ENCODE peak calls at places on chromosomes 12 and 14, in ten cellular contexts. One of them, this sample, is unnamed.

GRCh38 chr12:58081488-58081887 is 140.1 kb downstream of the ATP23 start:
- DNase-seq in sigmoid colon: no peak
- DNase-seq in HCT116: no peak
- DNase-seq in prostate gland: no peak
- DNase-seq in H1: no peak
- DNase-seq in Panc1: no peak
- DNase-seq in HL-60: no peak
- DNase-seq in esophagus muscularis mucosa: peak
- DNase-seq in transverse colon: no peak
- DNase-seq in upper lobe of left lung: no peak
- DNase-seq in this sample: no peak

GRCh38 chr12:127363392-127363791 is 903.6 kb upstream of the TMEM132C start:
- DNase-seq in upper lobe of left lung: no peak
- DNase-seq in HL-60: peak
- DNase-seq in sigmoid colon: no peak
- DNase-seq in Panc1: no peak
- DNase-seq in esophagus muscularis mucosa: peak
- DNase-seq in prostate gland: no peak
- DNase-seq in transverse colon: no peak
- DNase-seq in HCT116: peak
- DNase-seq in H1: peak
- DNase-seq in this sample: no peak

GRCh38 chr14:54312166-54312801 is 84.5 kb upstream of the CDKN3 start:
- DNase-seq in H1: no peak
- DNase-seq in HCT116: peak
- DNase-seq in upper lobe of left lung: no peak
- DNase-seq in HL-60: no peak
- DNase-seq in Panc1: no peak
- DNase-seq in prostate gland: peak
- DNase-seq in esophagus muscularis mucosa: no peak
- DNase-seq in transverse colon: no peak
- DNase-seq in sigmoid colon: no peak
- DNase-seq in this sample: peak

GRCh38 chr12:45122776-45123380 is 72.0 kb upstream of the DBX2 start:
- DNase-seq in sigmoid colon: no peak
- DNase-seq in prostate gland: no peak
- DNase-seq in esophagus muscularis mucosa: no peak
- DNase-seq in H1: no peak
- DNase-seq in transverse colon: no peak
- DNase-seq in Panc1: peak
- DNase-seq in HCT116: peak
- DNase-seq in HL-60: peak
- DNase-seq in upper lobe of left lung: no peak
- DNase-seq in this sample: no peak

GRCh38 chr14:59464651-59465569 is at the start of gene GPR135:
- DNase-seq in H1: peak
- DNase-seq in Panc1: no peak
- DNase-seq in prostate gland: peak
- DNase-seq in upper lobe of left lung: peak
- DNase-seq in sigmoid colon: peak
- DNase-seq in HL-60: no peak
- DNase-seq in HCT116: no peak
- DNase-seq in esophagus muscularis mucosa: no peak
- DNase-seq in transverse colon: peak
- DNase-seq in this sample: peak

GRCh38 chr14:105493921-105494605 is 3.0 kb downstream of the TEDC1 start:
- DNase-seq in Panc1: no peak
- DNase-seq in upper lobe of left lung: peak
- DNase-seq in prostate gland: no peak
- DNase-seq in sigmoid colon: peak
- DNase-seq in transverse colon: no peak
- DNase-seq in esophagus muscularis mucosa: no peak
- DNase-seq in HCT116: no peak
- DNase-seq in HL-60: no peak
- DNase-seq in H1: no peak
- DNase-seq in this sample: no peak

GRCh38 chr12:118188690-118189371 is 52.9 kb downstream of the PEBP1 start:
- DNase-seq in HCT116: no peak
- DNase-seq in H1: no peak
- DNase-seq in upper lobe of left lung: peak
- DNase-seq in Panc1: no peak
- DNase-seq in esophagus muscularis mucosa: no peak
- DNase-seq in HL-60: no peak
- DNase-seq in prostate gland: no peak
- DNase-seq in sigmoid colon: peak
- DNase-seq in transverse colon: no peak
- DNase-seq in this sample: no peak

GRCh38 chr12:44774815-44775411 is 101.2 kb downstream of the NELL2 start:
- DNase-seq in HL-60: peak
- DNase-seq in H1: peak
- DNase-seq in prostate gland: no peak
- DNase-seq in upper lobe of left lung: no peak
- DNase-seq in Panc1: peak
- DNase-seq in sigmoid colon: no peak
- DNase-seq in HCT116: peak
- DNase-seq in esophagus muscularis mucosa: no peak
- DNase-seq in transverse colon: peak
- DNase-seq in this sample: no peak

GRCh38 chr12:94263905-94264655 is 115.7 kb downstream of the PLXNC1 start:
- DNase-seq in H1: peak
- DNase-seq in HCT116: no peak
- DNase-seq in sigmoid colon: no peak
- DNase-seq in esophagus muscularis mucosa: no peak
- DNase-seq in HL-60: peak
- DNase-seq in upper lobe of left lung: peak
- DNase-seq in prostate gland: no peak
- DNase-seq in Panc1: no peak
- DNase-seq in transverse colon: no peak
- DNase-seq in this sample: no peak

GRCh38 chr12:5040368-5040767 is 3.3 kb upstream of the KCNA5 start:
- DNase-seq in HCT116: no peak
- DNase-seq in esophagus muscularis mucosa: no peak
- DNase-seq in Panc1: no peak
- DNase-seq in HL-60: no peak
- DNase-seq in sigmoid colon: no peak
- DNase-seq in prostate gland: no peak
- DNase-seq in transverse colon: no peak
- DNase-seq in upper lobe of left lung: no peak
- DNase-seq in H1: no peak
- DNase-seq in this sample: no peak

GRCh38 chr14:59337151-59337611 is 128.0 kb downstream of the GPR135 start:
- DNase-seq in H1: no peak
- DNase-seq in prostate gland: no peak
- DNase-seq in sigmoid colon: peak
- DNase-seq in Panc1: no peak
- DNase-seq in esophagus muscularis mucosa: peak
- DNase-seq in upper lobe of left lung: no peak
- DNase-seq in HCT116: no peak
- DNase-seq in transverse colon: peak
- DNase-seq in HL-60: peak
- DNase-seq in this sample: no peak

GRCh38 chr14:70809238-70810214 is at the start of gene MAP3K9:
- DNase-seq in HL-60: peak
- DNase-seq in Panc1: peak
- DNase-seq in upper lobe of left lung: peak
- DNase-seq in transverse colon: peak
- DNase-seq in esophagus muscularis mucosa: no peak
- DNase-seq in sigmoid colon: peak
- DNase-seq in HCT116: peak
- DNase-seq in prostate gland: peak
- DNase-seq in H1: peak
- DNase-seq in this sample: peak
- TF ChIP-seq POLR2AphosphoS5 in HL-60: no peak
- TF ChIP-seq POLR2AphosphoS5 in Panc1: no peak
- TF ChIP-seq POLR2AphosphoS5 in upper lobe of left lung: peak
- TF ChIP-seq POLR2AphosphoS5 in transverse colon: peak
- TF ChIP-seq POLR2AphosphoS5 in esophagus muscularis mucosa: peak
- TF ChIP-seq POLR2AphosphoS5 in sigmoid colon: no peak
- TF ChIP-seq POLR2AphosphoS5 in HCT116: peak
- TF ChIP-seq POLR2AphosphoS5 in prostate gland: peak
- TF ChIP-seq POLR2AphosphoS5 in H1: peak
- TF ChIP-seq POLR2AphosphoS5 in this sample: no peak

DNA sequence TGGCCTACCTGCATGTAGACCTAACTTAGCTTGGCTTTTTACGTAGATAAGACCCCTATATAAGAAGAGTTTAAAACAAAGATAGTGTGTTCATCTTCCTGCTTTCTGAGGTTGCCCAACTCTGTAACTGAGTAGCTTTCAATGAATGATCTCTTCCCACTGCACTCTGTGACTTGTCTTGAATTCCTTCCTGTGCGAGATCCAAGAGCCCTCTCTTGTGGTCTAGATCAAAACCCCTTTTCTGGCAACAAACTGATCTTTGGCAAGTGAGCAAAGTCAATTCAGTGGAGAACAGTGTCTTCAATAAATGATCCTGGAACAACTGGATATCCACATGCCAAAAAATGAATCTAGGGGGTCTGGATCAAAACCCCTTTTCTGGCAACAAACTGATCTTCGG is 8.4 kb downstream of the CFAP54 start:
- DNase-seq in esophagus muscularis mucosa: no peak
- DNase-seq in prostate gland: no peak
- DNase-seq in upper lobe of left lung: no peak
- DNase-seq in H1: no peak
- DNase-seq in HCT116: no peak
- DNase-seq in Panc1: no peak
- DNase-seq in transverse colon: no peak
- DNase-seq in sigmoid colon: no peak
- DNase-seq in HL-60: no peak
- DNase-seq in this sample: no peak
- H3K4me3 ChIP-seq in esophagus muscularis mucosa: no peak
- H3K4me3 ChIP-seq in prostate gland: no peak
- H3K4me3 ChIP-seq in upper lobe of left lung: no peak
- H3K4me3 ChIP-seq in H1: no peak
- H3K4me3 ChIP-seq in HCT116: no peak
- H3K4me3 ChIP-seq in Panc1: no peak
- H3K4me3 ChIP-seq in transverse colon: no peak
- H3K4me3 ChIP-seq in sigmoid colon: no peak
- H3K4me3 ChIP-seq in HL-60: no peak
- H3K4me3 ChIP-seq in this sample: no peak

DNA sequence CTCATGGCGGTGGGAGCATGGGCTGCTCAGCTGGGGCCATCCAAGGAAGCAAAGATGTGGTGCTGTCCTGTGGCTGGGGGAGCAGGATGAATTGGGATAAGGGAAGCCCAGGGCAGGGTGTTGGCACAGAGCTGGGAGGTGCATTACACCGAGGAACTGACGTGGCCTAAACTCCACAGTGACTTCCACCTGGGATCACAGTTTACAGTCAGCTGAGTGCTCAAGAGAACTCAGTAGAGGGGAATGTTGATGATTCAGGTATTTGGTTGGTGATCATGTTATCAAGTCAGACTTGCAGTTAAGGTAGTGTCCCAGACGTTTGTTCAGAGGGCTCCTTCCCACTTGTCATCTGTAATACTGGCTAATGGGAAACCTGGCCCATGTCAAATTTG is 73.7 kb downstream of the PPP2R5C start:
- DNase-seq in H1: no peak
- DNase-seq in upper lobe of left lung: no peak
- DNase-seq in sigmoid colon: no peak
- DNase-seq in Panc1: no peak
- DNase-seq in prostate gland: no peak
- DNase-seq in HCT116: no peak
- DNase-seq in esophagus muscularis mucosa: no peak
- DNase-seq in transverse colon: no peak
- DNase-seq in HL-60: no peak
- DNase-seq in this sample: no peak
- TF ChIP-seq POLR2AphosphoS5 in H1: no peak
- TF ChIP-seq POLR2AphosphoS5 in upper lobe of left lung: no peak
- TF ChIP-seq POLR2AphosphoS5 in sigmoid colon: no peak
- TF ChIP-seq POLR2AphosphoS5 in Panc1: no peak
- TF ChIP-seq POLR2AphosphoS5 in prostate gland: no peak
- TF ChIP-seq POLR2AphosphoS5 in HCT116: no peak
- TF ChIP-seq POLR2AphosphoS5 in esophagus muscularis mucosa: no peak
- TF ChIP-seq POLR2AphosphoS5 in transverse colon: no peak
- TF ChIP-seq POLR2AphosphoS5 in HL-60: no peak
- TF ChIP-seq POLR2AphosphoS5 in this sample: no peak

GRCh38 chr12:116456307-116456641 is 102.9 kb upstream of the MAP1LC3B2 start:
- DNase-seq in transverse colon: no peak
- DNase-seq in HL-60: no peak
- DNase-seq in H1: no peak
- DNase-seq in esophagus muscularis mucosa: no peak
- DNase-seq in Panc1: no peak
- DNase-seq in sigmoid colon: no peak
- DNase-seq in prostate gland: no peak
- DNase-seq in upper lobe of left lung: no peak
- DNase-seq in HCT116: no peak
- DNase-seq in this sample: no peak

GRCh38 chr12:116454950-116455447 is 104.2 kb upstream of the MAP1LC3B2 start:
- DNase-seq in H1: no peak
- DNase-seq in transverse colon: no peak
- DNase-seq in HCT116: peak
- DNase-seq in esophagus muscularis mucosa: no peak
- DNase-seq in prostate gland: no peak
- DNase-seq in sigmoid colon: no peak
- DNase-seq in upper lobe of left lung: no peak
- DNase-seq in Panc1: peak
- DNase-seq in HL-60: no peak
- DNase-seq in this sample: no peak

GRCh38 chr12:116456683-116457082 is 102.5 kb upstream of the MAP1LC3B2 start:
- DNase-seq in esophagus muscularis mucosa: no peak
- DNase-seq in Panc1: no peak
- DNase-seq in HCT116: no peak
- DNase-seq in prostate gland: no peak
- DNase-seq in transverse colon: no peak
- DNase-seq in HL-60: no peak
- DNase-seq in upper lobe of left lung: no peak
- DNase-seq in sigmoid colon: no peak
- DNase-seq in H1: no peak
- DNase-seq in this sample: no peak

GRCh38 chr12:116454076-116454475 is 105.1 kb upstream of the MAP1LC3B2 start:
- DNase-seq in sigmoid colon: no peak
- DNase-seq in prostate gland: no peak
- DNase-seq in transverse colon: no peak
- DNase-seq in HL-60: no peak
- DNase-seq in upper lobe of left lung: no peak
- DNase-seq in HCT116: no peak
- DNase-seq in esophagus muscularis mucosa: no peak
- DNase-seq in Panc1: no peak
- DNase-seq in H1: no peak
- DNase-seq in this sample: no peak

DNA sequence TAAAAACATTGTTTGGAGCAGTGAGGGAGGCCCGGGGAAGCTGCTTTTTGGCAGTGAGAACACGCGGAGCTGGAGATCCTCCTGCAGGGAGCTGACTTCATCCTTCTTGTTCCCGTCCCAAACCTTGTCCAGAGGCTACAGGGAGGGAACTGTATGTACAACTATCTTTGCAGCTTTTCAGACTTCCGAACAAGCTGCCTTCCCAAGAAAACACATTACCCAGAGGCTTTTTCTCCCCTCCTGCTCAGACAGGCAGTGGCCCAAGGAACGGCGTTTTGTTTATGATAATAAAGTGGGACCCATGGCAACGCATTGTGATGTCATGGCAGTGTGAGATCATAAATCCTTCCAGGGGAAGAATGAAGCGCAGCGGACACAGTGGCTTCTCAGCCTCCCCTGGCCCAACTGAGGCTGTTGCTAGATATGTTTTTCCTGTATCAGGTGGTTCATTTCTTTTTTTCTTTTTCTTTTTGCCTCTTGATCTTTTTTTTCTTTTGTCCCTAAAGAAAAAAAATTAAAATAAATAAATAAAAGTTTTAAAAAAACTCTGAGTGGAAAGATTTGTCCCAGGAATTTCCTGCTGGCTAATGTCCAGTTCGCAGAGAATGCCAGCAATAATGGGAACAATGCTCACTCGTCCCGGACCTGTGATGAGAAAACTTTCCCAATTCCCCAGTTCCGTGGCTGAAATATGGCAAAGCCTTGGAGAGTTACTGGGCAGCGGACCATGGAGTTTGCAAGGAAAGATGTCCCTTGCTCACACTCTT is 103.5 kb upstream of the MAP1LC3B2 start:
- DNase-seq in esophagus muscularis mucosa: peak
- DNase-seq in prostate gland: peak
- DNase-seq in HL-60: no peak
- DNase-seq in sigmoid colon: peak
- DNase-seq in HCT116: peak
- DNase-seq in H1: no peak
- DNase-seq in transverse colon: peak
- DNase-seq in upper lobe of left lung: no peak
- DNase-seq in Panc1: no peak
- DNase-seq in this sample: peak
- H3K4me3 ChIP-seq in esophagus muscularis mucosa: peak
- H3K4me3 ChIP-seq in prostate gland: no peak
- H3K4me3 ChIP-seq in HL-60: no peak
- H3K4me3 ChIP-seq in sigmoid colon: no peak
- H3K4me3 ChIP-seq in HCT116: peak
- H3K4me3 ChIP-seq in H1: no peak
- H3K4me3 ChIP-seq in transverse colon: no peak
- H3K4me3 ChIP-seq in upper lobe of left lung: peak
- H3K4me3 ChIP-seq in Panc1: no peak
- H3K4me3 ChIP-seq in this sample: peak